ENCODE peak calls at places on chromosomes 3 and 15, in five cellular contexts. X is activated T-helper 9 cell treated with anti-CD3 and anti-CD28 coated beads, Interleukin-2, amount 50 U/mL, for 16 hours; W is neural crest cell; Y is stimulated activated CD8-positive, alpha-beta memory T cell treated with anti-CD3 and anti-CD28 coated beads, Interleukin-12 subunit alpha, Interleukin-12 subunit beta, amount 100 ng/mL, for 1 hour; G is mucosa of descending colon. O is an unnamed sample.

GRCh38 chr3:63061449-63061848 is 186.2 kb upstream of the CADPS start:
- DNase-seq in G (no peak), W (no peak), Y (no peak), X (no peak), O (no peak)

GRCh38 chr3:139199421-139200010 is 144.3 kb upstream of the MRPS22 start:
- DNase-seq in G (no peak), X (no peak), W (no peak), Y (no peak), O (no peak)

GRCh38 chr3:194204036-194204792 is 68.3 kb downstream of the HES1 start:
- DNase-seq in Y (no peak), G (peak), W (no peak), X (no peak), O (no peak)

GRCh38 chr15:37900286-37901221 is 33.9 kb upstream of the TMCO5A start:
- DNase-seq in W (no peak), X (no peak), G (no peak), Y (no peak), O (no peak)

GRCh38 chr3:45817788-45818523 is 21.6 kb upstream of the SLC6A20 start:
- DNase-seq in W (no peak), G (no peak), Y (no peak), X (no peak), O (no peak)

GRCh38 chr15:77009646-77010311 is 14.9 kb downstream of the PSTPIP1 start:
- DNase-seq in X (no peak), Y (no peak), G (peak), W (no peak), O (no peak)

GRCh38 chr15:51369451-51369761 is 28.0 kb downstream of the GLDN start:
- DNase-seq in W (no peak), X (no peak), G (no peak), Y (no peak), O (no peak)

GRCh38 chr3:165339753-165340152 is 143.6 kb upstream of the SLITRK3 start:
- DNase-seq in G (no peak), X (no peak), Y (no peak), W (no peak), O (no peak)

GRCh38 chr3:69541823-69542264 is 156.0 kb upstream of the FRMD4B start:
- DNase-seq in X (no peak), W (peak), G (no peak), Y (no peak), O (no peak)

GRCh38 chr3:169479314-169479939 is 184.1 kb downstream of the MECOM start:
- DNase-seq in Y (no peak), X (no peak), W (no peak), G (no peak), O (no peak)

GRCh38 chr3:182682263-182683229 is 110.8 kb upstream of the ATP11B start:
- DNase-seq in X (peak), G (peak), W (peak), Y (peak), O (peak)

GRCh38 chr15:50627351-50628055 is 59.1 kb downstream of the TRPM7 start:
- DNase-seq in W (no peak), X (no peak), G (no peak), Y (no peak), O (no peak)

GRCh38 chr3:113058188-113058587 is 67.4 kb downstream of the GTPBP8 start:
- DNase-seq in Y (no peak), G (no peak), W (no peak), X (no peak), O (no peak)

GRCh38 chr15:77029166-77030041 is 34.5 kb downstream of the PSTPIP1 start:
- DNase-seq in X (no peak), G (peak), W (no peak), Y (no peak), O (no peak)

GRCh38 chr15:43133429-43134156 is at the start of gene TMEM62:
- DNase-seq in Y (peak), X (peak), G (peak), W (peak), O (peak)

GRCh38 chr15:99977945-99978344 is 244.7 kb upstream of the LYSMD4 start:
- DNase-seq in G (no peak), X (no peak), Y (no peak), W (no peak), O (no peak)

GRCh38 chr3:72231439-72232196 is 446.7 kb upstream of the PROK2 start:
- DNase-seq in Y (no peak), W (no peak), G (no peak), X (no peak), O (no peak)

GRCh38 chr3:140953028-140953960 is 11.7 kb downstream of the SLC25A36 start:
- DNase-seq in G (no peak), Y (no peak), X (no peak), W (no peak), O (no peak)

GRCh38 chr3:30826381-30827061 is 67.9 kb downstream of the GADL1 start:
- DNase-seq in G (no peak), Y (no peak), W (no peak), X (no peak), O (no peak)

GRCh38 chr15:75112278-75112847 is 89.0 kb downstream of the PPCDC start:
- DNase-seq in X (no peak), W (no peak), G (no peak), Y (no peak), O (no peak)

GRCh38 chr3:132038198-132038825 is 3.5 kb upstream of the CPNE4 start:
- DNase-seq in Y (no peak), G (no peak), X (no peak), W (no peak), O (no peak)

GRCh38 chr15:43095708-43096347 is 10.0 kb downstream of the UBR1 start:
- DNase-seq in W (no peak), G (no peak), Y (no peak), X (no peak), O (no peak)

GRCh38 chr3:133884547-133885240 is 11.0 kb downstream of the RAB6B start:
- DNase-seq in G (no peak), W (no peak), Y (no peak), X (no peak), O (peak)